ENCODE peak calls at places on chromosomes 3 and 15, in five cellular contexts. M, U, F, O and W are unnamed samples. For H3K36me3, the result is how much of the 10 kb centered on the place peaks cover.

GRCh38 chr3:190326930-190327329 is 4.7 kb upstream of the CLDN1 start:
- DNase-seq in M (no peak), U (no peak), F (no peak), O (no peak), W (no peak)

GRCh38 chr3:194184265-194184751 is 48.4 kb downstream of the HES1 start:
- DNase-seq in M (no peak), U (no peak), F (no peak), O (no peak), W (no peak)

GRCh38 chr15:73989001-73989798 is 2.9 kb downstream of the STOML1 start:
- DNase-seq in M (no peak), U (no peak), F (no peak), O (no peak), W (no peak)

GRCh38 chr3:122052968-122053367 is 2.2 kb upstream of the CD86 start:
- DNase-seq in M (no peak), U (no peak), F (no peak), O (no peak), W (no peak)

GRCh38 chr3:58540176-58540863 is 3.3 kb upstream of the ACOX2 start:
- DNase-seq in M (no peak), U (no peak), F (no peak), O (no peak), W (no peak)

GRCh38 chr3:39917060-39917773 is 107.8 kb downstream of the MYRIP start:
- DNase-seq in M (no peak), U (no peak), F (no peak), O (no peak), W (no peak)

GRCh38 chr3:119624002-119624401 is 26.3 kb downstream of the PLA1A start:
- DNase-seq in M (no peak), U (no peak), F (no peak), O (no peak), W (no peak)

GRCh38 chr15:36691596-36691995 is 112.2 kb downstream of the CDIN1 start:
- DNase-seq in M (no peak), U (no peak), F (no peak), O (no peak), W (no peak)

GRCh38 chr3:135248217-135248616 is 453.2 kb downstream of the EPHB1 start:
- DNase-seq in M (no peak), U (no peak), F (no peak), O (no peak), W (no peak)

GRCh38 chr3:107542665-107543064 is 19.9 kb downstream of the BBX start:
- DNase-seq in M (no peak), U (no peak), F (no peak), O (no peak), W (no peak)

GRCh38 chr3:20148456-20148855 is 37.5 kb downstream of the SGO1 start:
- DNase-seq in M (no peak), U (no peak), F (no peak), O (no peak), W (no peak)

GRCh38 chr3:57091471-57091870 is 31.0 kb downstream of the SPATA12 start:
- DNase-seq in M (no peak), U (no peak), F (no peak), O (no peak), W (no peak)

GRCh38 chr3:127140501-127141460 is 52.1 kb upstream of the PRR23E start:
- DNase-seq in M (no peak), U (no peak), F (no peak), O (no peak), W (no peak)

GRCh38 chr3:124567168-124567567 is 163.1 kb upstream of the UMPS start:
- DNase-seq in M (no peak), U (no peak), F (no peak), O (no peak), W (no peak)

GRCh38 chr15:85752591-85752990 is 42.1 kb downstream of the KLHL25 start:
- DNase-seq in M (no peak), U (no peak), F (no peak), O (no peak), W (no peak)

GRCh38 chr3:5232570-5232969 is 45.1 kb downstream of the EDEM1 start:
- DNase-seq in M (no peak), U (no peak), F (no peak), O (no peak), W (no peak)

GRCh38 chr3:138939563-138940241 is 7.2 kb downstream of the FOXL2 start:
- DNase-seq in M (no peak), U (no peak), F (no peak), O (no peak), W (no peak)

GRCh38 chr15:84659904-84660781 is 2.1 kb upstream of the NMB start:
- DNase-seq in M (no peak), U (no peak), F (no peak), O (no peak), W (no peak)

GRCh38 chr3:174547801-174548200 is 311.3 kb upstream of the NAALADL2 start:
- DNase-seq in M (no peak), U (no peak), F (no peak), O (no peak), W (no peak)

GRCh38 chr3:120450261-120450913 is 405 bp downstream of the FSTL1 start:
- DNase-seq in M (no peak), U (no peak), F (peak), O (no peak), W (no peak)

GRCh38 chr3:8658326-8659212 is 14.0 kb upstream of the SSUH2 start:
- DNase-seq in M (no peak), U (no peak), F (peak), O (no peak), W (no peak)

GRCh38 chr3:183537295-183537730 is 18.2 kb downstream of the KLHL6 start:
- DNase-seq in M (no peak), U (no peak), F (no peak), O (no peak), W (no peak)

GRCh38 chr15:44340410-44340809 is 51.9 kb downstream of the GOLM2 start:
- DNase-seq in M (no peak), U (no peak), F (no peak), O (no peak), W (no peak)

GRCh38 chr3:30340500-30340899 is 265.9 kb upstream of the TGFBR2 start:
- DNase-seq in M (no peak), U (no peak), F (no peak), O (no peak), W (no peak)

GRCh38 chr3:146466596-146466995 is 2.8 kb downstream of the PLSCR2 start:
- DNase-seq in M (no peak), U (no peak), F (no peak), O (no peak), W (no peak)

GRCh38 chr3:149384911-149385321 is 7.5 kb upstream of the TM4SF1 start:
- DNase-seq in M (no peak), U (no peak), F (no peak), O (no peak), W (no peak)

GRCh38 chr3:107705046-107705445 is 182.3 kb downstream of the BBX start:
- DNase-seq in M (no peak), U (no peak), F (no peak), O (no peak), W (no peak)

GRCh38 chr3:39413691-39414420 is 7.3 kb downstream of the RPSA start:
- DNase-seq in M (no peak), U (no peak), F (no peak), O (no peak), W (no peak)

GRCh38 chr15:59616390-59616789 is 4.8 kb downstream of the GCNT3 start:
- DNase-seq in M (no peak), U (no peak), F (peak), O (no peak), W (no peak)

DNA sequence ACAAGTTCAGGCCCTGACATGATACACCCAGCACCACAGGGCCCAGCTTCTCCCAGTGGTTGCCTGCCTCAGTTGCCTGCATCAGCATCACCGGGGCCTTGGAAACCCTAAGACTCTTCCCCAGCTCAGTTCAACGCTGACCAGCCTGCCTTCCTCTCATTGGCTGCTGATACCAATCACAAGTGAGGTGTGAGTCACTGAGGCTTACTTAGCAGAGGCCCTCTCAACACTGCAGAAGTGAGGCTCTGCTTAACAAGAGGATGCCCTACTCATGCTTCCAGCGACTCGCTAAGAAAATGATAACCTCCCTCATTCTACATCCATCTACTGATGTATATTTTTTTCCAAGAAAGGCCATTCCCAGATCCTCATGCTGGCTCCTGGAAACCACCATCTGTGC is 151.9 kb downstream of the ADAMTS17 start:
- DNase-seq in M (no peak), U (no peak), F (no peak), O (no peak), W (no peak)
- H3K27ac ChIP-seq in M (no peak), U (no peak), F (no peak), O (no peak), W (no peak)

GRCh38 chr3:41050149-41050548 is 149.2 kb upstream of the CTNNB1 start:
- DNase-seq in M (no peak), U (no peak), F (no peak), O (no peak), W (no peak)
- H3K36me3 ChIP-seq in M (under half), U (under half), F (under half), O (under half), W (under half)

GRCh38 chr3:102063572-102063971 is 214.3 kb downstream of the NFKBIZ start:
- DNase-seq in M (no peak), U (no peak), F (no peak), O (no peak), W (no peak)
- H3K27ac ChIP-seq in M (no peak), U (no peak), F (no peak), O (no peak), W (no peak)

DNA sequence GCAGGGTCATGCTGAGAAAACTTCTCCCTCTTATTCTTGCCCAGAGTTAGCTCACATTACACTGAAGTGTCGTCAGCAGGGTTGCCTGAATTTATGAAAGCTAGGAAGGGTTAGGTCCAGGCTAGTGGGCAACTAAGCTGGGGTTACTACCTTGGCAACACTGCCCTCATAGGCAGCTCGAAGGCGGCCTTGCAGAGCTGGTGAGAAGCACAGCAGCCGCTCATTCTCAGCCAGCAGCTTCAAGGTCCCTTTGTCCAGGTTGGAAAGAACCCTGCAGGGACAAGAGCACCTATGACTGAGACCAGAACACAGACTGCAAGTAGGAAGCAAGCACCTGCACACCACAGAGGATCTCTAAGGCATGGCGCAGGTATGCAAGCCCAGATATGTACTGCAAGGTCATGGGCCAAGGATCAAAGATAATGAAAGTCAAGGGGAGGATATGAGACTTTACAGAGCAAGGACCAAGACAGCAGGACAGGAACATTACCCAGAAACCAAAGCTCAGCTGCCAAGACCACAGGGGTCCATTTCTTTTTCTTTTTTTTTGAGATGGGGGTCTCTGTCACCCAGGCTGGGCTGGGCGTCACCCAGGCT is 2.8 kb downstream of the CDAN1 start:
- DNase-seq in M (no peak), U (no peak), F (no peak), O (no peak), W (no peak)
- H3K36me3 ChIP-seq in M (under half), U (under half), F (under half), O (under half), W (half or more)